ENCODE peak calls at places on chromosome 1, in five cellular contexts. One of them, this sample, is unnamed.
A peak's percentile ranks its signal among the peaks of the same experiment; 100 is the strongest.

GRCh38 chr1:45478129-45478802 is 12.7 kb downstream of the TESK2 start:
- DNase-seq in iPS DF 19.7: no peak
- DNase-seq in stimulated activated CD4-positive, alpha-beta T cell treated with anti-CD3 and anti-CD28 coated beads, Interleukin-12 subunit alpha, Interleukin-12 subunit beta, amount 100 ng/mL, for 4 hours: no peak
- DNase-seq in SJSA1: peak; percentile 40
- DNase-seq in mesothelial cell of epicardium: no peak
- DNase-seq in this sample: no peak

GRCh38 chr1:24389231-24389678 is 24.3 kb downstream of the STPG1 start:
- DNase-seq in iPS DF 19.7: no peak
- DNase-seq in stimulated activated CD4-positive, alpha-beta T cell treated with anti-CD3 and anti-CD28 coated beads, Interleukin-12 subunit alpha, Interleukin-12 subunit beta, amount 100 ng/mL, for 4 hours: no peak
- DNase-seq in SJSA1: no peak
- DNase-seq in mesothelial cell of epicardium: no peak
- DNase-seq in this sample: no peak

GRCh38 chr1:235012436-235013210 is 116.0 kb downstream of the TOMM20 start:
- DNase-seq in iPS DF 19.7: no peak
- DNase-seq in stimulated activated CD4-positive, alpha-beta T cell treated with anti-CD3 and anti-CD28 coated beads, Interleukin-12 subunit alpha, Interleukin-12 subunit beta, amount 100 ng/mL, for 4 hours: no peak
- DNase-seq in SJSA1: no peak
- DNase-seq in mesothelial cell of epicardium: no peak
- DNase-seq in this sample: no peak

GRCh38 chr1:184483101-184483813 is 96.4 kb downstream of the C1orf21 start:
- DNase-seq in iPS DF 19.7: no peak
- DNase-seq in stimulated activated CD4-positive, alpha-beta T cell treated with anti-CD3 and anti-CD28 coated beads, Interleukin-12 subunit alpha, Interleukin-12 subunit beta, amount 100 ng/mL, for 4 hours: no peak
- DNase-seq in SJSA1: no peak
- DNase-seq in mesothelial cell of epicardium: no peak
- DNase-seq in this sample: no peak

GRCh38 chr1:199129247-199129646 is 490.4 kb downstream of the PTPRC start:
- DNase-seq in iPS DF 19.7: no peak
- DNase-seq in stimulated activated CD4-positive, alpha-beta T cell treated with anti-CD3 and anti-CD28 coated beads, Interleukin-12 subunit alpha, Interleukin-12 subunit beta, amount 100 ng/mL, for 4 hours: no peak
- DNase-seq in SJSA1: no peak
- DNase-seq in mesothelial cell of epicardium: no peak
- DNase-seq in this sample: no peak

GRCh38 chr1:216430744-216431143 is 7.5 kb upstream of the USH2A start:
- DNase-seq in iPS DF 19.7: no peak
- DNase-seq in stimulated activated CD4-positive, alpha-beta T cell treated with anti-CD3 and anti-CD28 coated beads, Interleukin-12 subunit alpha, Interleukin-12 subunit beta, amount 100 ng/mL, for 4 hours: no peak
- DNase-seq in SJSA1: no peak
- DNase-seq in mesothelial cell of epicardium: no peak
- DNase-seq in this sample: no peak

GRCh38 chr1:109838838-109839240 is 71.8 kb upstream of the CSF1 start:
- DNase-seq in iPS DF 19.7: no peak
- DNase-seq in stimulated activated CD4-positive, alpha-beta T cell treated with anti-CD3 and anti-CD28 coated beads, Interleukin-12 subunit alpha, Interleukin-12 subunit beta, amount 100 ng/mL, for 4 hours: no peak
- DNase-seq in SJSA1: peak; percentile 60
- DNase-seq in mesothelial cell of epicardium: no peak
- DNase-seq in this sample: no peak

GRCh38 chr1:85464497-85465098 is 361 bp downstream of the DDAH1 start:
- DNase-seq in iPS DF 19.7: no peak
- DNase-seq in stimulated activated CD4-positive, alpha-beta T cell treated with anti-CD3 and anti-CD28 coated beads, Interleukin-12 subunit alpha, Interleukin-12 subunit beta, amount 100 ng/mL, for 4 hours: peak; percentile 3
- DNase-seq in SJSA1: peak; percentile 89
- DNase-seq in mesothelial cell of epicardium: peak; percentile 68
- DNase-seq in this sample: peak; percentile 36

GRCh38 chr1:203217139-203217621 is 12.3 kb downstream of the CHIT1 start:
- DNase-seq in iPS DF 19.7: no peak
- DNase-seq in stimulated activated CD4-positive, alpha-beta T cell treated with anti-CD3 and anti-CD28 coated beads, Interleukin-12 subunit alpha, Interleukin-12 subunit beta, amount 100 ng/mL, for 4 hours: no peak
- DNase-seq in SJSA1: no peak
- DNase-seq in mesothelial cell of epicardium: no peak
- DNase-seq in this sample: no peak

GRCh38 chr1:202014915-202015676 is 4.7 kb downstream of the ELF3 start:
- DNase-seq in iPS DF 19.7: no peak
- DNase-seq in stimulated activated CD4-positive, alpha-beta T cell treated with anti-CD3 and anti-CD28 coated beads, Interleukin-12 subunit alpha, Interleukin-12 subunit beta, amount 100 ng/mL, for 4 hours: no peak
- DNase-seq in SJSA1: no peak
- DNase-seq in mesothelial cell of epicardium: no peak
- DNase-seq in this sample: no peak

GRCh38 chr1:6513296-6513928 is 21.9 kb upstream of the PLEKHG5 start:
- DNase-seq in iPS DF 19.7: no peak
- DNase-seq in stimulated activated CD4-positive, alpha-beta T cell treated with anti-CD3 and anti-CD28 coated beads, Interleukin-12 subunit alpha, Interleukin-12 subunit beta, amount 100 ng/mL, for 4 hours: no peak
- DNase-seq in SJSA1: no peak
- DNase-seq in mesothelial cell of epicardium: no peak
- DNase-seq in this sample: no peak

GRCh38 chr1:173333581-173333980 is 126.5 kb upstream of the TNFSF4 start:
- DNase-seq in iPS DF 19.7: no peak
- DNase-seq in stimulated activated CD4-positive, alpha-beta T cell treated with anti-CD3 and anti-CD28 coated beads, Interleukin-12 subunit alpha, Interleukin-12 subunit beta, amount 100 ng/mL, for 4 hours: no peak
- DNase-seq in SJSA1: no peak
- DNase-seq in mesothelial cell of epicardium: no peak
- DNase-seq in this sample: no peak

GRCh38 chr1:119101563-119101962 is 38.9 kb downstream of the WARS2 start:
- DNase-seq in iPS DF 19.7: no peak
- DNase-seq in stimulated activated CD4-positive, alpha-beta T cell treated with anti-CD3 and anti-CD28 coated beads, Interleukin-12 subunit alpha, Interleukin-12 subunit beta, amount 100 ng/mL, for 4 hours: no peak
- DNase-seq in SJSA1: peak; percentile 51
- DNase-seq in mesothelial cell of epicardium: no peak
- DNase-seq in this sample: no peak

GRCh38 chr1:7690496-7691182 is 80.5 kb upstream of the VAMP3 start:
- DNase-seq in iPS DF 19.7: no peak
- DNase-seq in stimulated activated CD4-positive, alpha-beta T cell treated with anti-CD3 and anti-CD28 coated beads, Interleukin-12 subunit alpha, Interleukin-12 subunit beta, amount 100 ng/mL, for 4 hours: no peak
- DNase-seq in SJSA1: no peak
- DNase-seq in mesothelial cell of epicardium: no peak
- DNase-seq in this sample: no peak

GRCh38 chr1:71655604-71656003 is 574.8 kb upstream of the ZRANB2 start:
- DNase-seq in iPS DF 19.7: no peak
- DNase-seq in stimulated activated CD4-positive, alpha-beta T cell treated with anti-CD3 and anti-CD28 coated beads, Interleukin-12 subunit alpha, Interleukin-12 subunit beta, amount 100 ng/mL, for 4 hours: no peak
- DNase-seq in SJSA1: no peak
- DNase-seq in mesothelial cell of epicardium: no peak
- DNase-seq in this sample: no peak

GRCh38 chr1:24391882-24392603 is 21.5 kb downstream of the STPG1 start:
- DNase-seq in iPS DF 19.7: no peak
- DNase-seq in stimulated activated CD4-positive, alpha-beta T cell treated with anti-CD3 and anti-CD28 coated beads, Interleukin-12 subunit alpha, Interleukin-12 subunit beta, amount 100 ng/mL, for 4 hours: peak; percentile 62
- DNase-seq in SJSA1: peak; percentile 55
- DNase-seq in mesothelial cell of epicardium: peak; percentile 76
- DNase-seq in this sample: peak; percentile 51

GRCh38 chr1:50989694-50990093 is 19.6 kb downstream of the CDKN2C start:
- DNase-seq in iPS DF 19.7: no peak
- DNase-seq in stimulated activated CD4-positive, alpha-beta T cell treated with anti-CD3 and anti-CD28 coated beads, Interleukin-12 subunit alpha, Interleukin-12 subunit beta, amount 100 ng/mL, for 4 hours: no peak
- DNase-seq in SJSA1: no peak
- DNase-seq in mesothelial cell of epicardium: no peak
- DNase-seq in this sample: no peak

GRCh38 chr1:2103901-2104590 is 53.8 kb downstream of the PRKCZ start:
- DNase-seq in iPS DF 19.7: no peak
- DNase-seq in stimulated activated CD4-positive, alpha-beta T cell treated with anti-CD3 and anti-CD28 coated beads, Interleukin-12 subunit alpha, Interleukin-12 subunit beta, amount 100 ng/mL, for 4 hours: no peak
- DNase-seq in SJSA1: no peak
- DNase-seq in mesothelial cell of epicardium: no peak
- DNase-seq in this sample: no peak

GRCh38 chr1:15322648-15323350 is 75.8 kb downstream of the FHAD1 start:
- DNase-seq in iPS DF 19.7: no peak
- DNase-seq in stimulated activated CD4-positive, alpha-beta T cell treated with anti-CD3 and anti-CD28 coated beads, Interleukin-12 subunit alpha, Interleukin-12 subunit beta, amount 100 ng/mL, for 4 hours: no peak
- DNase-seq in SJSA1: peak; percentile 32
- DNase-seq in mesothelial cell of epicardium: no peak
- DNase-seq in this sample: no peak

GRCh38 chr1:43804569-43804968 is 97.2 kb downstream of the ST3GAL3 start:
- DNase-seq in iPS DF 19.7: no peak
- DNase-seq in stimulated activated CD4-positive, alpha-beta T cell treated with anti-CD3 and anti-CD28 coated beads, Interleukin-12 subunit alpha, Interleukin-12 subunit beta, amount 100 ng/mL, for 4 hours: no peak
- DNase-seq in SJSA1: no peak
- DNase-seq in mesothelial cell of epicardium: no peak
- DNase-seq in this sample: no peak

GRCh38 chr1:193417945-193418744 is 231.7 kb upstream of the B3GALT2 start:
- DNase-seq in iPS DF 19.7: no peak
- DNase-seq in stimulated activated CD4-positive, alpha-beta T cell treated with anti-CD3 and anti-CD28 coated beads, Interleukin-12 subunit alpha, Interleukin-12 subunit beta, amount 100 ng/mL, for 4 hours: no peak
- DNase-seq in SJSA1: peak; percentile 53
- DNase-seq in mesothelial cell of epicardium: no peak
- DNase-seq in this sample: no peak

GRCh38 chr1:220454155-220454777 is 73.7 kb upstream of the MARK1 start:
- DNase-seq in iPS DF 19.7: no peak
- DNase-seq in stimulated activated CD4-positive, alpha-beta T cell treated with anti-CD3 and anti-CD28 coated beads, Interleukin-12 subunit alpha, Interleukin-12 subunit beta, amount 100 ng/mL, for 4 hours: no peak
- DNase-seq in SJSA1: no peak
- DNase-seq in mesothelial cell of epicardium: no peak
- DNase-seq in this sample: no peak

GRCh38 chr1:10635385-10635896 is 160.7 kb downstream of the PEX14 start:
- DNase-seq in iPS DF 19.7: no peak
- DNase-seq in stimulated activated CD4-positive, alpha-beta T cell treated with anti-CD3 and anti-CD28 coated beads, Interleukin-12 subunit alpha, Interleukin-12 subunit beta, amount 100 ng/mL, for 4 hours: no peak
- DNase-seq in SJSA1: no peak
- DNase-seq in mesothelial cell of epicardium: no peak
- DNase-seq in this sample: no peak

GRCh38 chr1:29090937-29091618 is 32.6 kb downstream of the TMEM200B start:
- DNase-seq in iPS DF 19.7: no peak
- DNase-seq in stimulated activated CD4-positive, alpha-beta T cell treated with anti-CD3 and anti-CD28 coated beads, Interleukin-12 subunit alpha, Interleukin-12 subunit beta, amount 100 ng/mL, for 4 hours: no peak
- DNase-seq in SJSA1: no peak
- DNase-seq in mesothelial cell of epicardium: no peak
- DNase-seq in this sample: no peak

GRCh38 chr1:50419192-50419906 is 3.9 kb downstream of the DMRTA2 start:
- DNase-seq in iPS DF 19.7: no peak
- DNase-seq in stimulated activated CD4-positive, alpha-beta T cell treated with anti-CD3 and anti-CD28 coated beads, Interleukin-12 subunit alpha, Interleukin-12 subunit beta, amount 100 ng/mL, for 4 hours: no peak
- DNase-seq in SJSA1: no peak
- DNase-seq in mesothelial cell of epicardium: peak; percentile 41
- DNase-seq in this sample: no peak

GRCh38 chr1:61742620-61743431 is 546 bp downstream of the PATJ start:
- DNase-seq in iPS DF 19.7: no peak
- DNase-seq in stimulated activated CD4-positive, alpha-beta T cell treated with anti-CD3 and anti-CD28 coated beads, Interleukin-12 subunit alpha, Interleukin-12 subunit beta, amount 100 ng/mL, for 4 hours: no peak
- DNase-seq in SJSA1: peak; percentile 51
- DNase-seq in mesothelial cell of epicardium: peak; percentile 63
- DNase-seq in this sample: peak; percentile 47

GRCh38 chr1:113248494-113248893 is 141.8 kb upstream of the MAGI3 start:
- DNase-seq in iPS DF 19.7: no peak
- DNase-seq in stimulated activated CD4-positive, alpha-beta T cell treated with anti-CD3 and anti-CD28 coated beads, Interleukin-12 subunit alpha, Interleukin-12 subunit beta, amount 100 ng/mL, for 4 hours: no peak
- DNase-seq in SJSA1: no peak
- DNase-seq in mesothelial cell of epicardium: no peak
- DNase-seq in this sample: no peak

GRCh38 chr1:206442101-206442500 is 28.2 kb upstream of the IKBKE start:
- DNase-seq in iPS DF 19.7: no peak
- DNase-seq in stimulated activated CD4-positive, alpha-beta T cell treated with anti-CD3 and anti-CD28 coated beads, Interleukin-12 subunit alpha, Interleukin-12 subunit beta, amount 100 ng/mL, for 4 hours: no peak
- DNase-seq in SJSA1: no peak
- DNase-seq in mesothelial cell of epicardium: no peak
- DNase-seq in this sample: no peak

GRCh38 chr1:200381256-200381980 is 28.4 kb downstream of the ZNF281 start:
- DNase-seq in iPS DF 19.7: no peak
- DNase-seq in stimulated activated CD4-positive, alpha-beta T cell treated with anti-CD3 and anti-CD28 coated beads, Interleukin-12 subunit alpha, Interleukin-12 subunit beta, amount 100 ng/mL, for 4 hours: no peak
- DNase-seq in SJSA1: no peak
- DNase-seq in mesothelial cell of epicardium: no peak
- DNase-seq in this sample: no peak

GRCh38 chr1:109113787-109114568 is at the start of gene ELAPOR1:
- DNase-seq in iPS DF 19.7: no peak
- DNase-seq in stimulated activated CD4-positive, alpha-beta T cell treated with anti-CD3 and anti-CD28 coated beads, Interleukin-12 subunit alpha, Interleukin-12 subunit beta, amount 100 ng/mL, for 4 hours: peak; percentile 73
- DNase-seq in SJSA1: no peak
- DNase-seq in mesothelial cell of epicardium: peak; percentile 39
- DNase-seq in this sample: peak; percentile 36

GRCh38 chr1:111183681-111184080 is 16.8 kb downstream of the DENND2D start:
- DNase-seq in iPS DF 19.7: no peak
- DNase-seq in stimulated activated CD4-positive, alpha-beta T cell treated with anti-CD3 and anti-CD28 coated beads, Interleukin-12 subunit alpha, Interleukin-12 subunit beta, amount 100 ng/mL, for 4 hours: no peak
- DNase-seq in SJSA1: no peak
- DNase-seq in mesothelial cell of epicardium: no peak
- DNase-seq in this sample: no peak

GRCh38 chr1:51519857-51520699 is 1.0 kb upstream of the EPS15 start:
- DNase-seq in iPS DF 19.7: no peak
- DNase-seq in stimulated activated CD4-positive, alpha-beta T cell treated with anti-CD3 and anti-CD28 coated beads, Interleukin-12 subunit alpha, Interleukin-12 subunit beta, amount 100 ng/mL, for 4 hours: no peak
- DNase-seq in SJSA1: peak; percentile 58
- DNase-seq in mesothelial cell of epicardium: no peak
- DNase-seq in this sample: no peak

GRCh38 chr1:51898090-51898734 is 19.7 kb upstream of the NRDC start:
- DNase-seq in iPS DF 19.7: no peak
- DNase-seq in stimulated activated CD4-positive, alpha-beta T cell treated with anti-CD3 and anti-CD28 coated beads, Interleukin-12 subunit alpha, Interleukin-12 subunit beta, amount 100 ng/mL, for 4 hours: no peak
- DNase-seq in SJSA1: peak; percentile 91
- DNase-seq in mesothelial cell of epicardium: no peak
- DNase-seq in this sample: no peak

GRCh38 chr1:5570931-5571330 is 421.3 kb downstream of the NPHP4 start:
- DNase-seq in iPS DF 19.7: no peak
- DNase-seq in stimulated activated CD4-positive, alpha-beta T cell treated with anti-CD3 and anti-CD28 coated beads, Interleukin-12 subunit alpha, Interleukin-12 subunit beta, amount 100 ng/mL, for 4 hours: no peak
- DNase-seq in SJSA1: no peak
- DNase-seq in mesothelial cell of epicardium: no peak
- DNase-seq in this sample: no peak

GRCh38 chr1:206461602-206462455 is 8.4 kb upstream of the IKBKE start:
- DNase-seq in iPS DF 19.7: no peak
- DNase-seq in stimulated activated CD4-positive, alpha-beta T cell treated with anti-CD3 and anti-CD28 coated beads, Interleukin-12 subunit alpha, Interleukin-12 subunit beta, amount 100 ng/mL, for 4 hours: peak; percentile 67
- DNase-seq in SJSA1: peak; percentile 58
- DNase-seq in mesothelial cell of epicardium: peak; percentile 79
- DNase-seq in this sample: peak; percentile 56

GRCh38 chr1:165570078-165570477 is 26.3 kb downstream of the LRRC52 start:
- DNase-seq in iPS DF 19.7: no peak
- DNase-seq in stimulated activated CD4-positive, alpha-beta T cell treated with anti-CD3 and anti-CD28 coated beads, Interleukin-12 subunit alpha, Interleukin-12 subunit beta, amount 100 ng/mL, for 4 hours: no peak
- DNase-seq in SJSA1: no peak
- DNase-seq in mesothelial cell of epicardium: no peak
- DNase-seq in this sample: no peak

GRCh38 chr1:80534606-80535360 is 1266.0 kb upstream of the ADGRL2 start:
- DNase-seq in iPS DF 19.7: no peak
- DNase-seq in stimulated activated CD4-positive, alpha-beta T cell treated with anti-CD3 and anti-CD28 coated beads, Interleukin-12 subunit alpha, Interleukin-12 subunit beta, amount 100 ng/mL, for 4 hours: no peak
- DNase-seq in SJSA1: peak; percentile 36
- DNase-seq in mesothelial cell of epicardium: no peak
- DNase-seq in this sample: no peak

GRCh38 chr1:200029035-200029623 is 1.6 kb downstream of the NR5A2 start:
- DNase-seq in iPS DF 19.7: no peak
- DNase-seq in stimulated activated CD4-positive, alpha-beta T cell treated with anti-CD3 and anti-CD28 coated beads, Interleukin-12 subunit alpha, Interleukin-12 subunit beta, amount 100 ng/mL, for 4 hours: no peak
- DNase-seq in SJSA1: peak; percentile 36
- DNase-seq in mesothelial cell of epicardium: peak; percentile 66
- DNase-seq in this sample: no peak

GRCh38 chr1:54403377-54403776 is 2.8 kb downstream of the SSBP3 start:
- DNase-seq in iPS DF 19.7: no peak
- DNase-seq in stimulated activated CD4-positive, alpha-beta T cell treated with anti-CD3 and anti-CD28 coated beads, Interleukin-12 subunit alpha, Interleukin-12 subunit beta, amount 100 ng/mL, for 4 hours: no peak
- DNase-seq in SJSA1: no peak
- DNase-seq in mesothelial cell of epicardium: no peak
- DNase-seq in this sample: no peak